ENCODE peak calls at places on chromosomes 2 and 18, in ten cellular contexts. M, V, E, H, S, T, B, U, Z and J are unnamed samples.

GRCh38 chr2:128635361-128635900 is 316.8 kb upstream of the HS6ST1 start:
- DNase-seq in M (no peak), V (no peak), E (no peak), H (no peak), S (no peak), T (no peak), B (no peak), U (no peak), Z (no peak), J (no peak)

GRCh38 chr18:55878224-55878623 is 290.2 kb upstream of the TCF4 start:
- DNase-seq in M (no peak), V (no peak), E (peak), H (no peak), S (no peak), T (peak), B (no peak), U (no peak), Z (no peak), J (no peak)

GRCh38 chr2:202116686-202117085 is 43.6 kb downstream of the KIAA2012 start:
- DNase-seq in M (no peak), V (no peak), E (no peak), H (no peak), S (no peak), T (no peak), B (no peak), U (no peak), Z (no peak), J (no peak)

GRCh38 chr2:123380536-123380935 is 644.6 kb upstream of the CNTNAP5 start:
- DNase-seq in M (no peak), V (no peak), E (no peak), H (no peak), S (no peak), T (no peak), B (no peak), U (peak), Z (no peak), J (peak)

GRCh38 chr2:201955702-201956141 is 77.9 kb upstream of the FZD7 start:
- DNase-seq in M (no peak), V (peak), E (no peak), H (no peak), S (no peak), T (peak), B (no peak), U (peak), Z (peak), J (no peak)

GRCh38 chr2:239369631-239370161 is 31.1 kb downstream of the HDAC4 start:
- DNase-seq in M (peak), V (peak), E (peak), H (no peak), S (no peak), T (no peak), B (peak), U (no peak), Z (no peak), J (no peak)

GRCh38 chr2:47373747-47374146 is 29.2 kb upstream of the MSH2 start:
- DNase-seq in M (peak), V (no peak), E (no peak), H (peak), S (peak), T (no peak), B (no peak), U (no peak), Z (no peak), J (no peak)

GRCh38 chr18:61413388-61413787 is 80.2 kb downstream of the CDH20 start:
- DNase-seq in M (no peak), V (no peak), E (no peak), H (no peak), S (no peak), T (no peak), B (no peak), U (no peak), Z (no peak), J (no peak)

GRCh38 chr2:21860913-21861312 is 737.1 kb downstream of the TDRD15 start:
- DNase-seq in M (no peak), V (no peak), E (no peak), H (no peak), S (no peak), T (no peak), B (no peak), U (no peak), Z (no peak), J (no peak)

GRCh38 chr2:27752551-27753237 is 18.8 kb upstream of the MRPL33 start:
- DNase-seq in M (no peak), V (no peak), E (no peak), H (peak), S (peak), T (no peak), B (no peak), U (no peak), Z (no peak), J (peak)

GRCh38 chr2:150484461-150484931 is 3.0 kb downstream of the RND3 start:
- DNase-seq in M (no peak), V (no peak), E (no peak), H (no peak), S (no peak), T (peak), B (peak), U (peak), Z (peak), J (peak)

GRCh38 chr18:40037386-40037785 is 1917.6 kb upstream of the PIK3C3 start:
- DNase-seq in M (no peak), V (no peak), E (no peak), H (no peak), S (no peak), T (no peak), B (no peak), U (no peak), Z (no peak), J (no peak)

GRCh38 chr2:191617589-191617988 is 60.3 kb upstream of the NABP1 start:
- DNase-seq in M (peak), V (no peak), E (peak), H (no peak), S (no peak), T (no peak), B (no peak), U (no peak), Z (no peak), J (no peak)

GRCh38 chr2:76953733-76954347 is 568.3 kb downstream of the LRRTM4 start:
- DNase-seq in M (peak), V (peak), E (peak), H (peak), S (peak), T (peak), B (peak), U (peak), Z (no peak), J (peak)

GRCh38 chr2:20931346-20931745 is 108.4 kb upstream of the LDAH start:
- DNase-seq in M (no peak), V (no peak), E (no peak), H (no peak), S (no peak), T (no peak), B (peak), U (no peak), Z (no peak), J (no peak)

GRCh38 chr2:23544589-23545295 is 159.8 kb downstream of the KLHL29 start:
- DNase-seq in M (no peak), V (no peak), E (no peak), H (no peak), S (no peak), T (no peak), B (no peak), U (peak), Z (no peak), J (no peak)

GRCh38 chr2:54040250-54040649 is 69.5 kb upstream of the PSME4 start:
- DNase-seq in M (no peak), V (no peak), E (no peak), H (no peak), S (no peak), T (no peak), B (no peak), U (no peak), Z (no peak), J (no peak)

GRCh38 chr18:46412831-46413371 is 244.1 kb downstream of the LOXHD1 start:
- DNase-seq in M (no peak), V (no peak), E (no peak), H (no peak), S (no peak), T (no peak), B (no peak), U (no peak), Z (no peak), J (no peak)

GRCh38 chr2:163341426-163341825 is 394.4 kb downstream of the FIGN start:
- DNase-seq in M (peak), V (no peak), E (no peak), H (no peak), S (no peak), T (peak), B (peak), U (peak), Z (peak), J (no peak)

GRCh38 chr2:232502901-232503791 is 15.5 kb upstream of the ECEL1 start:
- DNase-seq in M (no peak), V (no peak), E (peak), H (peak), S (peak), T (peak), B (no peak), U (peak), Z (peak), J (peak)

GRCh38 chr18:80009661-80010550 is 21.5 kb upstream of the TXNL4A start:
- DNase-seq in M (no peak), V (peak), E (no peak), H (peak), S (no peak), T (peak), B (peak), U (peak), Z (peak), J (no peak)

GRCh38 chr2:43251171-43251731 is 24.8 kb upstream of the ZFP36L2 start:
- DNase-seq in M (no peak), V (no peak), E (no peak), H (no peak), S (no peak), T (peak), B (peak), U (peak), Z (peak), J (no peak)

GRCh38 chr18:49650426-49650891 is 88.6 kb downstream of the LIPG start:
- DNase-seq in M (no peak), V (no peak), E (no peak), H (no peak), S (no peak), T (no peak), B (no peak), U (no peak), Z (peak), J (no peak)

GRCh38 chr2:25204190-25204838 is 35.9 kb upstream of the POMC start:
- DNase-seq in M (no peak), V (no peak), E (peak), H (no peak), S (peak), T (no peak), B (no peak), U (no peak), Z (no peak), J (no peak)

GRCh38 chr2:195252018-195252417 is 405.0 kb upstream of the SLC39A10 start:
- DNase-seq in M (no peak), V (no peak), E (no peak), H (no peak), S (peak), T (no peak), B (no peak), U (no peak), Z (no peak), J (no peak)

GRCh38 chr2:124485659-124486058 is 460.6 kb downstream of the CNTNAP5 start:
- DNase-seq in M (no peak), V (no peak), E (no peak), H (no peak), S (no peak), T (no peak), B (no peak), U (no peak), Z (no peak), J (no peak)
- TF ChIP-seq CTCF in M (peak), V (no peak), E (no peak), H (no peak), S (no peak), T (no peak), B (no peak), U (peak), Z (no peak), J (no peak)

DNA sequence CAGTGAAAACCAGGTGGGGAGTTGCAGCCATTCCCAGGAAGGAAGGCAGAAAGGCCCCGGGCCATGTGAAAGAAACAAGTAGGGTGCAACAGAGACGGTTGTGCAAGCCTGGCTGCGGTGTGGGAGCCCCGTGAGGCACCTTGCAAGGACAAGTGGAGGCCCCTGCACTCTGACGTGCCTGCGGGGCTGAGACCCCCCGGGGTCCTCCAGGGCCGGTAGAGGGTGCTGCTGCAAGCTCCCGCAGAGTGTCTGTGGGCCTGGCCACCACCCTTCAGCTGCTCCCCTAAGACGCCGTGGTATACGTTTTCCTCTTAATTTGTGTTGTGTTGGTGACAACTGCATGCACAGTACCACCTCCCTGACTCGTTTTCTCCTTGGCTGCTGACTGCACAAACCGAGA is 27.4 kb upstream of the MC5R start:
- DNase-seq in M (no peak), V (no peak), E (no peak), H (no peak), S (no peak), T (no peak), B (no peak), U (no peak), Z (no peak), J (no peak)
- TF ChIP-seq CTCF in M (no peak), V (no peak), E (no peak), H (peak), S (no peak), T (no peak), B (no peak), U (no peak), Z (no peak), J (no peak)

GRCh38 chr2:158024288-158024898 is 77.3 kb upstream of the UPP2 start:
- DNase-seq in M (peak), V (peak), E (peak), H (peak), S (peak), T (peak), B (peak), U (peak), Z (peak), J (peak)
- TF ChIP-seq CTCF in M (peak), V (no peak), E (peak), H (peak), S (peak), T (peak), B (peak), U (peak), Z (peak), J (peak)

DNA sequence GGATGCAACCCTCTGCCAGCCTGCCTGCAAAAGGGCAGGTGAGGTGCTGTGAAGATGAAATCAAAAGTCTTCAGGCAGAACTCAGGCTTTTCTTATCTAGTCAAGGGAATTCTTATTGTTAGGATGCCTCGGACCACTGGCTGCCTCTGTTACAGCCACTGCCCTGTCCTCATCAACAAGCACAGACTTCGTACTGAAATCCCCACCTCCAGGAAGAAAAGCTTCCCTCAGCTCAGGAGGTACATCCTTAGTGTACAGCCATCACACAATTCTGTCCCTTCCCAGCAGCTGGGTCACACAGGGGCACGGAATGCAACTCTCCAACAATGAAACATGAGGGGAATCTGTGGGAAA is 10.1 kb upstream of the RNU4ATAC start:
- DNase-seq in M (no peak), V (no peak), E (no peak), H (no peak), S (no peak), T (no peak), B (no peak), U (no peak), Z (no peak), J (no peak)
- TF ChIP-seq CTCF in M (no peak), V (no peak), E (no peak), H (no peak), S (no peak), T (no peak), B (no peak), U (no peak), Z (no peak), J (no peak)

GRCh38 chr2:112685167-112685884 is 35.5 kb upstream of the NT5DC4 start:
- DNase-seq in M (peak), V (no peak), E (no peak), H (peak), S (no peak), T (no peak), B (no peak), U (no peak), Z (no peak), J (no peak)
- TF ChIP-seq CTCF in M (peak), V (no peak), E (no peak), H (peak), S (no peak), T (peak), B (peak), U (peak), Z (peak), J (peak)

DNA sequence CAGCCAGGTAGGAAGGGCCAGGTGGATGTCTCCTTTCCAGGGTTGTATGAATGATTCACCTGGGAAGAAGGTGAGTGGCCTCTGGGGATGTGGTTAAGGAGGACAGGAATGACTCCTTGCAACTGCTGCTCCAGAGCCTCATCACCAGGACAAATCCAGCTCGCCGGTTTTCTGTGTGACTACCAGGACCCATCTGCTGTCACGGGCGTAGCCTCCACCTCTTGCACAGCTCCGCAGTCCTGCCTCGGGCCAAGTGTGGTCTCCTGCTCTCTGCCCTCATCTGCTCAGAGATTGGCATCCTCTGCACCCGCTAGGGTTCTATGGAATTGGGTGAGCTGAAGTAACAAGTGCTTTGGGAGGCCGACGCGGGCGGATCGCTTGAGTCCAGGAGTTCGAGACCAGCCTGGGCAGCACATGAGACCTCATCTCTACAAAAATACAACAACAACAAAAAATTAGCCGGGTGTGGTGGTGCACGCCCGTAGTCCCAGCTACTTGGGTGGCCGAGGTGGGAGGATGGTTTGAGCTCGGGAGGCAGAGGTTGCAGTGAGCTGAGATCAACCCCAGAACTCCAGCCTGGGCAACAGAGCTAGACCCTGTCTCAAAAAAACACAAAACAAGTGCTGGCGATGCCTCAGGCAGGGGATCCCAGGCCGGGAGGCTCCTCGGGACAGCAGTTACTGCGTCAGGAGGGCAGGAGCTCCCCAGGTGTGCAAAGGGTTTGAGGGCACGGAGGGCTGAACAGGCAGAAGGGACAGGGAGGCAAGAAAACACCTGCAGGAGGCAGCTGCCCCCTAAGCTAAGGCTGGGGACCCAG is 831 bp upstream of the D2HGDH start:
- DNase-seq in M (no peak), V (no peak), E (no peak), H (no peak), S (no peak), T (no peak), B (no peak), U (no peak), Z (no peak), J (no peak)
- TF ChIP-seq CTCF in M (no peak), V (no peak), E (no peak), H (no peak), S (no peak), T (no peak), B (no peak), U (no peak), Z (no peak), J (no peak)